ENCODE peak calls at places on chromosomes 11 and 22, in four cellular contexts. B is caudate nucleus; J is amniotic stem cell; E is stimulated activated CD4-positive, alpha-beta T cell treated with anti-CD3 and anti-CD28 coated beads, Interleukin-1b, Interleukin-23, amount 100 ng/mL, for 24 hours. N is an unnamed sample.

GRCh38 chr11:93648168-93648567 is 13.3 kb upstream of the CEP295 start:
- DNase-seq in B (no peak), J (no peak), E (no peak), N (no peak)

GRCh38 chr11:118883368-118884071 is at the start of gene CXCR5:
- DNase-seq in B (no peak), J (no peak), E (peak), N (no peak)

GRCh38 chr22:24096401-24097115 is 84.7 kb upstream of the SUSD2 start:
- DNase-seq in B (no peak), J (no peak), E (no peak), N (no peak)

GRCh38 chr11:66124564-66124963 is 54.5 kb downstream of the PACS1 start:
- DNase-seq in B (no peak), J (no peak), E (no peak), N (no peak)

GRCh38 chr22:23070418-23071162 is at the start of gene GNAZ:
- DNase-seq in B (peak), J (no peak), E (no peak), N (peak)

GRCh38 chr22:27801197-27801615 is 350 bp downstream of the MN1 start:
- DNase-seq in B (no peak), J (no peak), E (no peak), N (no peak)

GRCh38 chr22:37018815-37019308 is 385 bp downstream of the TST start:
- DNase-seq in B (peak), J (no peak), E (no peak), N (no peak)

GRCh38 chr11:96259053-96259837 is 83.8 kb downstream of the MAML2 start:
- DNase-seq in B (no peak), J (peak), E (no peak), N (no peak)

GRCh38 chr11:123797065-123797940 is 8.8 kb downstream of the OR6M1 start:
- DNase-seq in B (no peak), J (no peak), E (no peak), N (no peak)

GRCh38 chr22:36850016-36850415 is 10.8 kb upstream of the NCF4 start:
- DNase-seq in B (no peak), J (no peak), E (no peak), N (no peak)

GRCh38 chr11:100821198-100821597 is 134.1 kb downstream of the ARHGAP42 start:
- DNase-seq in B (no peak), J (no peak), E (no peak), N (no peak)

GRCh38 chr11:70556884-70557741 is 158.8 kb downstream of the CTTN start:
- DNase-seq in B (no peak), J (no peak), E (no peak), N (no peak)

N was measured in CD14-positive monocyte.